ENCODE peak calls at places on chromosomes 5 and 9, in four cellular contexts. R is GM06990, J is brain microvascular endothelial cell, M is GM12878. B is an unnamed sample.

GRCh38 chr9:121798941-121799340 is 147.5 kb downstream of the DAB2IP start:
- DNase-seq in M (no peak), J (no peak), R (no peak), B (no peak)

GRCh38 chr5:136907371-136907770 is 542.0 kb upstream of the TRPC7 start:
- DNase-seq in J (no peak), R (no peak), M (no peak), B (no peak)

GRCh38 chr5:81948349-81948748 is 23.5 kb upstream of the ATG10 start:
- DNase-seq in J (no peak), M (no peak), R (no peak), B (no peak)

GRCh38 chr5:159034083-159034824 is 65.5 kb downstream of the EBF1 start:
- DNase-seq in R (peak; percentile 54), M (no peak), J (peak; percentile 49), B (no peak)

GRCh38 chr9:132350861-132351315 is 3.9 kb downstream of the SETX start:
- DNase-seq in J (no peak), M (no peak), R (peak; percentile 32), B (no peak)

GRCh38 chr9:18684608-18685317 is 210.8 kb downstream of the ADAMTSL1 start:
- DNase-seq in J (no peak), R (no peak), M (no peak), B (no peak)

GRCh38 chr9:133738039-133738805 is at the start of gene SARDH:
- DNase-seq in R (peak; percentile 46), M (no peak), J (peak; percentile 31), B (no peak)

GRCh38 chr5:71811779-71812178 is 92.7 kb downstream of the CARTPT start:
- DNase-seq in R (no peak), M (no peak), J (no peak), B (no peak)

GRCh38 chr5:148343049-148343413 is 7.7 kb downstream of the SPINK9 start:
- DNase-seq in J (no peak), R (no peak), M (no peak), B (no peak)

GRCh38 chr5:131523500-131524185 is 111.4 kb downstream of the RAPGEF6 start:
- DNase-seq in M (no peak), J (no peak), R (no peak), B (no peak)

GRCh38 chr5:13990896-13991295 is 46.4 kb upstream of the DNAH5 start:
- DNase-seq in J (no peak), R (no peak), M (no peak), B (no peak)

GRCh38 chr5:16791036-16791705 is 144.9 kb downstream of the MYO10 start:
- DNase-seq in J (peak; percentile 53), R (no peak), M (peak; percentile 24), B (no peak)

GRCh38 chr9:137305060-137305787 is 3.2 kb upstream of the NRARP start:
- DNase-seq in J (peak; percentile 54), M (no peak), R (peak; percentile 76), B (no peak)

GRCh38 chr5:132199116-132199680 is 28.5 kb downstream of the P4HA2 start:
- DNase-seq in M (no peak), R (no peak), J (no peak), B (no peak)

GRCh38 chr5:79518718-79519117 is 4.8 kb upstream of the HOMER1 start:
- DNase-seq in J (no peak), M (no peak), R (no peak), B (no peak)

GRCh38 chr5:98763001-98763630 is 10.3 kb upstream of the RGMB start:
- DNase-seq in J (peak; percentile 91), M (no peak), R (no peak), B (no peak)

GRCh38 chr5:61089351-61089750 is 72.9 kb downstream of the SMIM15 start:
- DNase-seq in R (no peak), J (no peak), M (no peak), B (no peak)

GRCh38 chr9:93132287-93132927 is 1.6 kb downstream of the NINJ1 start:
- DNase-seq in M (no peak), R (no peak), J (no peak), B (peak; percentile 79)

GRCh38 chr9:102514541-102514940 is 480.6 kb upstream of the CYLC2 start:
- DNase-seq in J (no peak), R (no peak), M (no peak), B (peak; percentile 62)

GRCh38 chr9:75083188-75083976 is 4.6 kb downstream of the NMRK1 start:
- DNase-seq in J (no peak), R (no peak), M (no peak), B (no peak)

GRCh38 chr5:72441861-72442540 is 65.2 kb downstream of the ZNF366 start:
- DNase-seq in M (no peak), J (peak; percentile 92), R (no peak), B (no peak)

GRCh38 chr5:171313481-171314206 is 4.6 kb downstream of the TLX3 start:
- DNase-seq in J (no peak), M (no peak), R (no peak), B (no peak)

GRCh38 chr9:130192600-130192999 is 20.4 kb downstream of the NCS1 start:
- DNase-seq in J (no peak), M (no peak), R (no peak), B (no peak)

GRCh38 chr9:130191749-130192120 is 19.5 kb downstream of the NCS1 start:
- DNase-seq in R (no peak), M (no peak), J (no peak), B (no peak)

GRCh38 chr9:130194406-130194932 is 22.3 kb downstream of the NCS1 start:
- DNase-seq in M (no peak), J (no peak), R (no peak), B (no peak)

GRCh38 chr9:130193531-130194405 is 21.6 kb downstream of the NCS1 start:
- DNase-seq in R (no peak), M (no peak), J (no peak), B (no peak)

DNA sequence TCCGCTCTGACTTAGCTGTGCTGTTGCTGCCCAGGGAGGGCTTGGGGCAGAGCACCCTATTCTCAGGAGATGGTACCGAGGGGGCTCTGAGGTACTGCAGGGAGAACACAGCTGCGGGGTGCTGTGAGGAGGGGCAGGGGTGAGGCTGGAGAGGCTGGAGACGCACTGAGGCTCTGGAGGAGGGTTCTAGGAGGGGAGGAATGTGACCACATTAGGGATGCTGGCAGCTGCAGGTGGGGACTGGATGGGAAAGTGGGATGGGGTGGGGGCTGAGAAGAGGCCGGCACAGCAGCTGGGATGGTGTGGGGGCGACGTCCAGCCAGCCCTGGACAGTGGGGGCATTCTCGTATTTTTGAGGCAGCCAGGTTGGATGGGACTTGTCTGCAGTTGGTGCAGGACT is 20.9 kb downstream of the NCS1 start:
- DNase-seq in R (no peak), J (no peak), M (no peak), B (no peak)
- H3K4me3 ChIP-seq in R (no peak overlapping the region), J (no peak overlapping the region), M (no peak overlapping the region), B (no peak overlapping the region)

DNA sequence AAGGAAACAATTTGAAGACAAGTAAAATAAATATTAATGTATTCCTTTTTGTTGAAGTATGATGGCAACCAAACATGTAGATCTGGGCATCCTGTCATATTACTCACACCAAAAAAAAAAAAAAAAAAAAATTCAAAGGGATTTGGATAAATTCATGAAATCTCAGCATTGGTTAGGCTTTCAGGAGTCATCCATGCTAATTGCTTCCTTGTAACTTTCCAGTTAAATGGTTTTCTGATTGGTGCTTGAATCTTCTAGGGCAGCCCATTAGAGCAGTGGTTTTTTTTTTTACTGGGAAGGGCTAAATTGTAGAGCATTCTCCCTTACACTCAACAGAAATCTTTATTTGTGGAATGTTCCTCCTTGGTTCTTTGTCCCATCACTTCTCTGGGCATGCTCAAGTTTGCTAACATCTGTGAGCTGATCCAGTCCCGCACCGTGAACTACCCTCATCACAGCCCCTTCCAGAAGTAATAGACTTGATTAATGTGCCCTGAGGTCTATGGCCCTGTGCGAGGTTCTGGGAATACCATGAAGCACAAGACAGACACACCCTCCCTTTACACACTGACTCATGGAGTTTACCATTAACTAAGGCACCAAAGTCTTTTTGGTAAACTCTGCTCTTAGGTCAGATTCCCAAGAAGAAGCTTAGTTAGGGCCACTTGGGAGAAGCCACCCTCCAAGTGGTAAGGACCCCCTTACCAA is 56.0 kb downstream of the RGS3 start:
- DNase-seq in R (no peak), M (no peak), J (no peak), B (no peak)
- H3K4me3 ChIP-seq in R (peak overlapping the region; percentile 63), M (peak overlapping the region; percentile 90), J (no peak overlapping the region), B (no peak overlapping the region)

GRCh38 chr9:7996558-7996957 is 197.0 kb upstream of the DMAC1 start:
- DNase-seq in J (no peak), M (no peak), R (no peak), B (no peak)
- H3K4me3 ChIP-seq in J (no peak overlapping the region), M (no peak overlapping the region), R (no peak overlapping the region), B (no peak overlapping the region)

GRCh38 chr5:1109542-1110259 is 2.2 kb downstream of the SLC12A7 start:
- DNase-seq in M (no peak), R (no peak), J (no peak), B (no peak)
- H3K4me3 ChIP-seq in M (no peak overlapping the region), R (no peak overlapping the region), J (no peak overlapping the region), B (peak overlapping the region; percentile 88)

B was measured in LNCaP clone FGC.